ENCODE peak calls at places on chromosomes 12 and 14, in four cellular contexts. U is posterior vena cava; E is activated naive CD4-positive, alpha-beta T cell; W is substantia nigra. X is an unnamed sample.

GRCh38 chr12:6363010-6363329 is 12.4 kb downstream of the SCNN1A start:
- DNase-seq in W (no peak), E (no peak), U (no peak), X (no peak)

GRCh38 chr14:70663707-70664179 is 22.0 kb downstream of the TTC9 start:
- DNase-seq in U (no peak), W (no peak), E (no peak), X (no peak)

GRCh38 chr12:26651566-26652188 is 181.3 kb downstream of the ITPR2 start:
- DNase-seq in W (no peak), U (no peak), E (no peak), X (no peak)

GRCh38 chr12:119406322-119406721 is 71.8 kb downstream of the CCDC60 start:
- DNase-seq in U (no peak), E (no peak), W (no peak), X (no peak)

GRCh38 chr12:49537231-49537708 is 1.6 kb upstream of the KCNH3 start:
- DNase-seq in U (peak; percentile 63), E (no peak), W (no peak), X (no peak)

GRCh38 chr14:103899316-103899715 is 28.9 kb upstream of the TDRD9 start:
- DNase-seq in U (no peak), E (no peak), W (no peak), X (no peak)

GRCh38 chr12:3233813-3234212 is 156.6 kb downstream of the TSPAN9 start:
- DNase-seq in W (no peak), E (no peak), U (no peak), X (no peak)

GRCh38 chr14:98692832-98693231 is 579.2 kb downstream of the BCL11B start:
- DNase-seq in W (no peak), U (no peak), E (no peak), X (no peak)

GRCh38 chr14:68977741-68978549 is 1.2 kb downstream of the ACTN1 start:
- DNase-seq in E (peak; percentile 50), W (no peak), U (peak; percentile 93), X (peak; percentile 91)

GRCh38 chr14:61581955-61582615 is 113.2 kb upstream of the HIF1A start:
- DNase-seq in W (no peak), E (no peak), U (no peak), X (no peak)

GRCh38 chr12:8996682-8997405 is 7.5 kb downstream of the KLRG1 start:
- DNase-seq in E (no peak), U (no peak), W (no peak), X (no peak)

X was measured in spleen.